ENCODE peak calls at places on chromosome 21, in nine cellular contexts. One of them, this sample, is unnamed.

GRCh38 chr21:46226920-46227599 is 1.5 kb downstream of the LSS start:
- DNase-seq in fibroblast of lung: peak
- DNase-seq in PC-3: no peak
- DNase-seq in RWPE1: peak
- DNase-seq in uterus: no peak
- DNase-seq in IMR-90: peak
- DNase-seq in lung: no peak
- DNase-seq in left ventricle myocardium inferior: no peak
- DNase-seq in pancreas: no peak
- DNase-seq in this sample: peak

GRCh38 chr21:43306911-43307676 is 119.8 kb downstream of the SIK1 start:
- DNase-seq in fibroblast of lung: peak
- DNase-seq in PC-3: peak
- DNase-seq in RWPE1: peak
- DNase-seq in uterus: no peak
- DNase-seq in IMR-90: peak
- DNase-seq in lung: no peak
- DNase-seq in left ventricle myocardium inferior: peak
- DNase-seq in pancreas: peak
- DNase-seq in this sample: peak

GRCh38 chr21:32370971-32371766 is 21.6 kb downstream of the URB1 start:
- DNase-seq in fibroblast of lung: peak
- DNase-seq in PC-3: no peak
- DNase-seq in RWPE1: no peak
- DNase-seq in uterus: no peak
- DNase-seq in IMR-90: peak
- DNase-seq in lung: no peak
- DNase-seq in left ventricle myocardium inferior: no peak
- DNase-seq in pancreas: no peak
- DNase-seq in this sample: no peak

GRCh38 chr21:14120091-14120734 is 90.5 kb downstream of the LIPI start:
- DNase-seq in fibroblast of lung: no peak
- DNase-seq in PC-3: peak
- DNase-seq in RWPE1: peak
- DNase-seq in uterus: no peak
- DNase-seq in IMR-90: peak
- DNase-seq in lung: no peak
- DNase-seq in left ventricle myocardium inferior: no peak
- DNase-seq in pancreas: peak
- DNase-seq in this sample: no peak

GRCh38 chr21:30839304-30839703 is 9.7 kb upstream of the KRTAP7-1 start:
- DNase-seq in fibroblast of lung: no peak
- DNase-seq in PC-3: peak
- DNase-seq in RWPE1: peak
- DNase-seq in uterus: no peak
- DNase-seq in IMR-90: no peak
- DNase-seq in lung: no peak
- DNase-seq in left ventricle myocardium inferior: no peak
- DNase-seq in pancreas: peak
- DNase-seq in this sample: peak

GRCh38 chr21:43280949-43281633 is 112.3 kb downstream of the CRYAA start:
- DNase-seq in fibroblast of lung: no peak
- DNase-seq in PC-3: no peak
- DNase-seq in RWPE1: no peak
- DNase-seq in uterus: no peak
- DNase-seq in IMR-90: no peak
- DNase-seq in lung: no peak
- DNase-seq in left ventricle myocardium inferior: peak
- DNase-seq in pancreas: no peak
- DNase-seq in this sample: no peak

GRCh38 chr21:27390384-27390783 is 423.5 kb upstream of the ADAMTS5 start:
- DNase-seq in fibroblast of lung: no peak
- DNase-seq in PC-3: no peak
- DNase-seq in RWPE1: no peak
- DNase-seq in uterus: no peak
- DNase-seq in IMR-90: no peak
- DNase-seq in lung: no peak
- DNase-seq in left ventricle myocardium inferior: no peak
- DNase-seq in pancreas: no peak
- DNase-seq in this sample: no peak

GRCh38 chr21:17901458-17902092 is 82.4 kb upstream of the C21orf91 start:
- DNase-seq in fibroblast of lung: peak
- DNase-seq in PC-3: peak
- DNase-seq in RWPE1: no peak
- DNase-seq in uterus: no peak
- DNase-seq in IMR-90: peak
- DNase-seq in lung: no peak
- DNase-seq in left ventricle myocardium inferior: no peak
- DNase-seq in pancreas: no peak
- DNase-seq in this sample: peak

GRCh38 chr21:32203877-32204480 is 74.9 kb downstream of the MIS18A start:
- DNase-seq in fibroblast of lung: no peak
- DNase-seq in PC-3: no peak
- DNase-seq in RWPE1: no peak
- DNase-seq in uterus: no peak
- DNase-seq in IMR-90: no peak
- DNase-seq in lung: no peak
- DNase-seq in left ventricle myocardium inferior: no peak
- DNase-seq in pancreas: no peak
- DNase-seq in this sample: no peak

GRCh38 chr21:31132574-31133242 is 94.4 kb upstream of the KRTAP19-8 start:
- DNase-seq in fibroblast of lung: peak
- DNase-seq in PC-3: no peak
- DNase-seq in RWPE1: no peak
- DNase-seq in uterus: no peak
- DNase-seq in IMR-90: peak
- DNase-seq in lung: no peak
- DNase-seq in left ventricle myocardium inferior: no peak
- DNase-seq in pancreas: no peak
- DNase-seq in this sample: no peak

GRCh38 chr21:27292851-27293638 is 326.2 kb upstream of the ADAMTS5 start:
- DNase-seq in fibroblast of lung: no peak
- DNase-seq in PC-3: no peak
- DNase-seq in RWPE1: no peak
- DNase-seq in uterus: no peak
- DNase-seq in IMR-90: no peak
- DNase-seq in lung: no peak
- DNase-seq in left ventricle myocardium inferior: no peak
- DNase-seq in pancreas: no peak
- DNase-seq in this sample: no peak

GRCh38 chr21:34129039-34129891 is 55.9 kb downstream of the MRPS6 start:
- DNase-seq in fibroblast of lung: peak
- DNase-seq in PC-3: peak
- DNase-seq in RWPE1: peak
- DNase-seq in uterus: peak
- DNase-seq in IMR-90: peak
- DNase-seq in lung: no peak
- DNase-seq in left ventricle myocardium inferior: peak
- DNase-seq in pancreas: peak
- DNase-seq in this sample: peak

GRCh38 chr21:17688912-17689874 is 76.5 kb upstream of the BTG3 start:
- DNase-seq in fibroblast of lung: peak
- DNase-seq in PC-3: peak
- DNase-seq in RWPE1: peak
- DNase-seq in uterus: peak
- DNase-seq in IMR-90: peak
- DNase-seq in lung: peak
- DNase-seq in left ventricle myocardium inferior: peak
- DNase-seq in pancreas: peak
- DNase-seq in this sample: peak

GRCh38 chr21:46153259-46154154 is 1.9 kb downstream of the FTCD start:
- DNase-seq in fibroblast of lung: no peak
- DNase-seq in PC-3: peak
- DNase-seq in RWPE1: no peak
- DNase-seq in uterus: peak
- DNase-seq in IMR-90: no peak
- DNase-seq in lung: no peak
- DNase-seq in left ventricle myocardium inferior: peak
- DNase-seq in pancreas: peak
- DNase-seq in this sample: no peak

GRCh38 chr21:36480618-36481017 is 696 bp upstream of the CLDN14 start:
- DNase-seq in fibroblast of lung: no peak
- DNase-seq in PC-3: no peak
- DNase-seq in RWPE1: no peak
- DNase-seq in uterus: no peak
- DNase-seq in IMR-90: no peak
- DNase-seq in lung: no peak
- DNase-seq in left ventricle myocardium inferior: no peak
- DNase-seq in pancreas: no peak
- DNase-seq in this sample: no peak

GRCh38 chr21:36483095-36483494 is 3.2 kb upstream of the CLDN14 start:
- DNase-seq in fibroblast of lung: no peak
- DNase-seq in PC-3: no peak
- DNase-seq in RWPE1: no peak
- DNase-seq in uterus: no peak
- DNase-seq in IMR-90: no peak
- DNase-seq in lung: no peak
- DNase-seq in left ventricle myocardium inferior: no peak
- DNase-seq in pancreas: no peak
- DNase-seq in this sample: no peak

GRCh38 chr21:36482673-36483072 is 2.8 kb upstream of the CLDN14 start:
- DNase-seq in fibroblast of lung: no peak
- DNase-seq in PC-3: no peak
- DNase-seq in RWPE1: no peak
- DNase-seq in uterus: no peak
- DNase-seq in IMR-90: no peak
- DNase-seq in lung: no peak
- DNase-seq in left ventricle myocardium inferior: no peak
- DNase-seq in pancreas: no peak
- DNase-seq in this sample: no peak

GRCh38 chr21:36481639-36482038 is 1.7 kb upstream of the CLDN14 start:
- DNase-seq in fibroblast of lung: no peak
- DNase-seq in PC-3: no peak
- DNase-seq in RWPE1: no peak
- DNase-seq in uterus: no peak
- DNase-seq in IMR-90: no peak
- DNase-seq in lung: no peak
- DNase-seq in left ventricle myocardium inferior: no peak
- DNase-seq in pancreas: peak
- DNase-seq in this sample: no peak

GRCh38 chr21:36482181-36482580 is 2.3 kb upstream of the CLDN14 start:
- DNase-seq in fibroblast of lung: no peak
- DNase-seq in PC-3: no peak
- DNase-seq in RWPE1: no peak
- DNase-seq in uterus: no peak
- DNase-seq in IMR-90: no peak
- DNase-seq in lung: no peak
- DNase-seq in left ventricle myocardium inferior: no peak
- DNase-seq in pancreas: no peak
- DNase-seq in this sample: no peak
- TF ChIP-seq CTCF in fibroblast of lung: no peak
- TF ChIP-seq CTCF in PC-3: no peak
- TF ChIP-seq CTCF in RWPE1: no peak
- TF ChIP-seq CTCF in uterus: no peak
- TF ChIP-seq CTCF in IMR-90: no peak
- TF ChIP-seq CTCF in lung: no peak
- TF ChIP-seq CTCF in left ventricle myocardium inferior: no peak
- TF ChIP-seq CTCF in pancreas: no peak
- TF ChIP-seq CTCF in this sample: no peak

DNA sequence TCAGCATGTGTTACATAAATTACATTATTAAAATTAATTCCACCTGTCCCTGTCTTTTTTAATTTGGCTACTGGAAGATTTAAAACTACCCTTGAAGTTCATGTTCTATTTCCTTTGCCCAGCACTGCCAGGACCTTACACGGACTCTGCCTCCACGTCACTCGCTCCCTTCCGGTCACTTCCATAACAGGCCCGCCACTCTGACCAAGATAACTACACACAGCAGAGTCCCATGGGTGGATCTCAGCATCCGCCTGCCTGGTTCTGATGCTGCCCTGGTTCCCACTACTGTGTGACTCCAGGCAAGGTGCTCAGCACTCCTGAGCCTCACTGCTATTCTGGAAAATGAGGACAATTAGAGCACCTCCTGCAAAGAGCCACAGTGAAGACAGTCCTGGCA is 153.3 kb upstream of the ERG start:
- DNase-seq in fibroblast of lung: no peak
- DNase-seq in PC-3: no peak
- DNase-seq in RWPE1: no peak
- DNase-seq in uterus: no peak
- DNase-seq in IMR-90: no peak
- DNase-seq in lung: no peak
- DNase-seq in left ventricle myocardium inferior: no peak
- DNase-seq in pancreas: no peak
- DNase-seq in this sample: no peak
- H3K27ac ChIP-seq in fibroblast of lung: no peak
- H3K27ac ChIP-seq in PC-3: no peak
- H3K27ac ChIP-seq in RWPE1: no peak
- H3K27ac ChIP-seq in uterus: no peak
- H3K27ac ChIP-seq in IMR-90: no peak
- H3K27ac ChIP-seq in lung: no peak
- H3K27ac ChIP-seq in left ventricle myocardium inferior: no peak
- H3K27ac ChIP-seq in pancreas: no peak
- H3K27ac ChIP-seq in this sample: no peak

DNA sequence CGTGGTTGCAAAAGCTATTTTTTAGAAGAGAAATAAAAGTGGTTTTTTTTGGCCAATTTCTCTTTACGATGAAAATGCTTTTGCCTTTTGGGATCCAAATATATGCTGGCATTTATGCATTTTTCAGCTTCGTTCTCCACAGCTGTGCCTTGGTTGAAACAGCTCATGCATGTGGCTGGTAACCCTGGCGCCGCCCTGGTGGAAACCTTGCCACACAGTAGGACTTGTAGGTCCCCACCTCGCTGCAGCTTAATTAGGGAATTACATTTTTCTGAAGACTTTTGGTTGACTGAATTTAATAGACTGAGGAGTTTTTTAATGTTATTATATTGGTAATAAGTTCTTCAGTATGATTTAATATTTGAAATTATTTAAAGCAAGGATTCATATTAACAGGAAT is 12.7 kb upstream of the PCP4 start:
- DNase-seq in fibroblast of lung: no peak
- DNase-seq in PC-3: no peak
- DNase-seq in RWPE1: no peak
- DNase-seq in uterus: no peak
- DNase-seq in IMR-90: no peak
- DNase-seq in lung: no peak
- DNase-seq in left ventricle myocardium inferior: no peak
- DNase-seq in pancreas: no peak
- DNase-seq in this sample: no peak
- TF ChIP-seq CTCF in fibroblast of lung: no peak
- TF ChIP-seq CTCF in PC-3: no peak
- TF ChIP-seq CTCF in RWPE1: no peak
- TF ChIP-seq CTCF in uterus: no peak
- TF ChIP-seq CTCF in IMR-90: no peak
- TF ChIP-seq CTCF in lung: no peak
- TF ChIP-seq CTCF in left ventricle myocardium inferior: no peak
- TF ChIP-seq CTCF in pancreas: no peak
- TF ChIP-seq CTCF in this sample: no peak

DNA sequence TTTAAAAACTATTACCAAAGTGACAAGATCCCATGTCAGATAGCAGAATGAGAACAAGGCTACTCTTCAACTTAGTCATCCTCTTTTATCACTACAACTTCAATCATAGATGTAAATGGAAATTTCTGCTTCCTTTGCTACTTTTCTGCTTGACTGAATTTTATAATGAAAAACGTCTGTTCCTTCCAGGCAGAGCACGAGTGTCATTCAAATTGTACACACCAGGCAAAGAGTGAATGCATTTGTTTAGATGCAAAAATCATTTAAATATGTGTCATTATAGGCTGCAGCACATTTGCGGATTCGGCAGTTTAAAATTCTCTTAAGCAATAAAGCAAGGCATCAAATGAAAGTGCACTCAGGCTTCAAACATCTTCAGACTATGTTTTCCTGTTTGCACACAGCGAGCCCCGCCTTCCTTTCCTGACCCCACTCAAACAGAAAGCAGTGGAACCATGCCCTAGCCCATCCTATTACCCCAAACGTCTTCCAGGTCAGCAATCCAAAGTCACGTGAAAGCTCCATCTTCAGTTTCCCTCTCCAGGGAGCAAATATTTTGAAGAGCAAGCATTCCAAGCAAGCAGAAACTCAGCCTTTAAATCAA is 99.6 kb downstream of the APP start:
- DNase-seq in fibroblast of lung: peak
- DNase-seq in PC-3: peak
- DNase-seq in RWPE1: no peak
- DNase-seq in uterus: peak
- DNase-seq in IMR-90: peak
- DNase-seq in lung: peak
- DNase-seq in left ventricle myocardium inferior: no peak
- DNase-seq in pancreas: no peak
- DNase-seq in this sample: no peak
- H3K27ac ChIP-seq in fibroblast of lung: peak
- H3K27ac ChIP-seq in PC-3: peak
- H3K27ac ChIP-seq in RWPE1: no peak
- H3K27ac ChIP-seq in uterus: no peak
- H3K27ac ChIP-seq in IMR-90: peak
- H3K27ac ChIP-seq in lung: no peak
- H3K27ac ChIP-seq in left ventricle myocardium inferior: peak
- H3K27ac ChIP-seq in pancreas: no peak
- H3K27ac ChIP-seq in this sample: no peak

This sample was measured in foreskin keratinocyte.